ENCODE peak calls at places on chromosomes 3 and 15, in six cellular contexts. Z is OCI-LY7; B is AG04450; C is Peyer's patch; S is brain microvascular endothelial cell; W is CD4-positive, alpha-beta T cell. M is an unnamed sample.
A peak's percentile ranks its signal among the peaks of the same experiment; 100 is the strongest.

GRCh38 chr3:125357032-125357658 is 18.0 kb downstream of the ZNF148 start:
- DNase-seq in B (no peak), Z (no peak), W (peak; percentile 47), C (peak; percentile 61), S (peak; percentile 18), M (peak; percentile 10)

GRCh38 chr15:70555713-70556112 is 207.6 kb downstream of the UACA start:
- DNase-seq in B (no peak), W (no peak), Z (peak; percentile 6), S (no peak), C (no peak), M (no peak)

GRCh38 chr3:178036745-178037144 is 499.5 kb upstream of the KCNMB2 start:
- DNase-seq in S (no peak), C (no peak), W (no peak), Z (no peak), B (peak; percentile 34), M (no peak)

GRCh38 chr3:26558257-26558656 is 64.3 kb upstream of the LRRC3B start:
- DNase-seq in Z (no peak), S (no peak), W (no peak), C (no peak), B (no peak), M (no peak)

GRCh38 chr3:153595186-153595815 is 433.3 kb downstream of the RAP2B start:
- DNase-seq in B (peak; percentile 11), S (peak; percentile 49), W (no peak), Z (peak; percentile 18), C (no peak), M (peak; percentile 41)

GRCh38 chr3:49602049-49602554 is 47.8 kb downstream of the BSN start:
- DNase-seq in W (no peak), Z (no peak), B (no peak), S (no peak), C (peak; percentile 21), M (no peak)

GRCh38 chr3:11136116-11136515 is 18.2 kb upstream of the HRH1 start:
- DNase-seq in W (no peak), S (no peak), B (no peak), C (no peak), Z (no peak), M (no peak)

GRCh38 chr15:68151277-68151676 is 53.9 kb downstream of the CALML4 start:
- DNase-seq in B (no peak), Z (no peak), C (no peak), W (no peak), S (peak; percentile 7), M (no peak)

GRCh38 chr3:172166261-172166660 is 126.9 kb downstream of the FNDC3B start:
- DNase-seq in C (no peak), Z (no peak), W (no peak), B (no peak), S (no peak), M (no peak)

GRCh38 chr3:15267502-15267901 is 61.5 kb downstream of the CAPN7 start:
- DNase-seq in B (no peak), Z (no peak), W (no peak), S (no peak), C (no peak), M (no peak)

GRCh38 chr15:45179221-45179985 is 8.4 kb downstream of the SHF start:
- DNase-seq in S (no peak), B (no peak), C (peak; percentile 85), W (no peak), Z (peak; percentile 54), M (no peak)

GRCh38 chr15:31300981-31301686 is 25.5 kb upstream of the KLF13 start:
- DNase-seq in Z (no peak), C (peak; percentile 43), W (no peak), B (no peak), S (no peak), M (no peak)

GRCh38 chr3:194879126-194879887 is 193.6 kb downstream of the FAM43A start:
- DNase-seq in Z (peak; percentile 7), B (no peak), S (no peak), W (no peak), C (no peak), M (no peak)

DNA sequence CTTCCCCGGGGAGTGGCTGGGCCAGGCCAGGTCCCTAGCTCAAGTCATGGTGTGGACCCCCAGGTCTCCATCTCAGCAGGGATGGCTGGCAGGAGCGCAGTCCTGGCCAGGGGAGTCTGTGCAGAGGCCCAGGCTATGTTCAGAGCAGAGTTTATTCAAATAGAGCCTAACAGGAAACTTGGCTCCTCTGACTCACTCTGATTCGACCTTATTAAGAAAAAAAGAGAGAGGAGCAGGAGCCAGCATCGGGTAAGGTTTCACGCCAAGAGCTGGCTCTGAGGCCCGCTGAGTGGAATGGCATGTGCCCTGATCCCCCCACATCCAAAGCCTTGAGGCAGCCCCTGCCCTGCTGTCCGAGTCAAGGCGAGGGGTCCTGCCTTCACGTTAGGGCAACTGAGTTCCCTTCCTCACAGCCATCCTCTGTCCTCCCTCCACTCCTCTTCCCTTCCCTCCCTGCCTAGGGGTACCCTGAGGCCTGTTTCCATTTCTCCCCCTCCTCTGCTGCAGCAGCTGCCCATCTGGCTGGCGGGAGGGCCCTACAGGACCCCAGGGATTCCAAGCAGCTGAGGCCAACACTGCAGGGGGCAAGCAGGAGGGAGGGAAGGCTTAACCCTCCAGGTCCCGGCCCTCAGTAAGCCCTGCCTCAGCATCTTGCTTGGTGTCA is 1.9 kb upstream of the LOXL1 start:
- DNase-seq in C (no peak), S (peak; percentile 62), B (peak; percentile 73), Z (no peak), W (no peak), M (peak; percentile 83)
- H3K27ac ChIP-seq in C (peak overlapping the region; percentile 57), S (peak overlapping the region; percentile 68), B (peak overlapping the region; percentile 95), Z (no peak overlapping the region), W (peak overlapping the region; percentile 44), M (peak overlapping the region; percentile 86)

GRCh38 chr3:112117415-112117814 is 15.6 kb downstream of the GCSAM start:
- DNase-seq in W (no peak), S (no peak), Z (peak; percentile 30), B (no peak), C (no peak), M (no peak)

GRCh38 chr3:112115806-112116383 is 17.2 kb downstream of the GCSAM start:
- DNase-seq in W (no peak), Z (peak; percentile 60), C (no peak), B (no peak), S (no peak), M (no peak)

GRCh38 chr3:112116777-112117186 is 16.3 kb downstream of the GCSAM start:
- DNase-seq in S (no peak), C (no peak), Z (peak; percentile 30), W (no peak), B (no peak), M (no peak)

GRCh38 chr3:112119686-112120484 is 13.2 kb downstream of the GCSAM start:
- DNase-seq in B (no peak), C (no peak), W (no peak), Z (peak; percentile 36), S (no peak), M (no peak)

DNA sequence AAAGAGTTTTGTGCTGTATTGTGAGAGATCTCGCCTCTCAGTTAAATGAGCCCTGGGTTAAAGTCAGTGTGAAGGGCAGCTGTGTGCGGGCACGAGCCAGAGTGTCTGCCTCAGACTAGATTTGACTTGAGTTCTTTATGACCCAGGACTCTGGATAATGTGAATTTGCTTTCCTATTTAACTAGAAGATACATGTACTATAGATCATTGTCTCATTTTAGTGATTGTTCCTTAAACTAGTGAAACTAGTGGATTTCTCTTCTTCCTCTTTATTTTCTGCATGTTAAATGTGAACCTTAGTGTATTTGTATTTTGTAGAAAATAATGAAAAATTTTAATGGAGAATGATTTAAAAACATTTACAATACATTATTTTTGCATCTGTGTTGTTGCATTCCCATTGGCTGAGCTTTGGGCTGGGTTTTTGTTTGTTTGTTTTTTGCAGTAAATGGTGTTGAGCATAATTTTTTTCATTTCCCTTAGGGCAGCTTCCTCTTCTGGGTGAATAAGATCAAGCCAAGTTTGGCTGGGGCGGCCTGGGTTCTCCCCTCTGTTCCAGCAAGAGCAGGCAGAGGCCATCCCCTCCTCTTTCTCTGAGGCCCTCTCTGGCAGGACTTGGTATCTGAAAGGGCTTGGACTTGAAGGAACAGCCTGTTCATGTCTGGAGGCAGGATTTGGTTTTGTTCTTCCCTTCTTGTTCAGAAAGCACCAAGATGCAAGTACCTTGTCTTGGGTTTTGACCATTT is 15.0 kb downstream of the GCSAM start:
- DNase-seq in Z (peak; percentile 84), W (no peak), C (peak; percentile 68), B (no peak), S (no peak), M (no peak)
- TF ChIP-seq CTCF in Z (peak; percentile 53), W (no peak), C (no peak), B (no peak), S (peak; percentile 14), M (no peak)

DNA sequence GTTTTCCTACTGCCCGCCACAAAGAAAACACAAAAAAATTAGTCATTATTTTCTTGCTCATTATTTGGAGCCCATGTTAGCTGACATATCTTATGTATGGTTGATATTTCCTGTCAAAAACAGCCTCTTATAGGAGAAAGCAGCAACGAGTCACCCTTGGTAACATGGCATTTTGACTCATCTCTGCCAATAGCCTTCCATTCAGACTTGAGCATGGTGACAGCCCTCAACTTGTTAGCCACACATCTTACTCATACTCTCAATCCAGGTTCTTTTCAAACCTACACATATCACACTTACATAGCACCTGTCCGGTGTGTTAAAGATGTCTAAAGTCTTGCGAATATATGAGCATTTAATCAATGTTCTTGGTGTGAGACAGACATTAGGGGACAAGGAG is 109.4 kb upstream of the SAMMSON start:
- DNase-seq in B (no peak), Z (no peak), S (peak; percentile 31), C (no peak), W (no peak), M (peak; percentile 12)
- H3K27ac ChIP-seq in B (no peak overlapping the region), Z (no peak overlapping the region), S (no peak overlapping the region), C (no peak overlapping the region), W (no peak overlapping the region), M (no peak overlapping the region)

DNA sequence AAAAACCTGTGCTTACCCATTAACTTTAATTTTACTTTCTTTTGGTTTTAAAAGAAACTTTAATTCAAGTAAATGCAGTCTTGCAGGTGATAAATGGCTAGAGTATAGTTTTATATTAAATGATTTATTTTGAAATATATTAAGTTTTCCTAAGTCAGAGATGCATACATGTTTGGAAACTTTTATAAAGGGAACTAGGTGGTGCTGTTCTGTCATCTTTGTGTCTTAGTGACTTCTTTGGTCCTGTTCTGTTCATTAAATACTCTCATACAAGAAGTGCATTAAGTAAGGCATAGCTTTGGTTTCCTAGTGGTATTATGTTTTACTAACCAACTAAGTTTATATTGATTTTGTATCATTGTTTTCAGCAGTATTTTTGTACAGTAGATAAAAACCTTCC is 15.6 kb downstream of the CADM2 start:
- DNase-seq in W (no peak), S (no peak), C (no peak), B (no peak), Z (no peak), M (no peak)
- TF ChIP-seq CTCF in W (no peak), S (no peak), C (no peak), B (no peak), Z (peak; percentile 16), M (no peak)

M was measured in RWPE1.